ENCODE peak calls at places on chromosomes 5 and 9, in six cellular contexts. Z is effector CD8-positive, alpha-beta T cell; W is Kasumi-1; F is NCI-H460; X is GM12865; V is substantia nigra. Y is an unnamed sample.

GRCh38 chr5:42148813-42149212 is 223.7 kb downstream of the FBXO4 start:
- DNase-seq in Z (no peak), W (no peak), F (no peak), X (no peak), V (no peak), Y (no peak)

GRCh38 chr9:137317021-137317978 is 15.2 kb upstream of the NRARP start:
- DNase-seq in Z (no peak), W (no peak), F (no peak), X (no peak), V (no peak), Y (no peak)

GRCh38 chr5:159975462-159976019 is 33.4 kb upstream of the TTC1 start:
- DNase-seq in Z (no peak), W (no peak), F (no peak), X (no peak), V (no peak), Y (peak)

GRCh38 chr5:78497573-78498533 is 137.4 kb downstream of the SCAMP1 start:
- DNase-seq in Z (no peak), W (no peak), F (no peak), X (peak), V (no peak), Y (no peak)

GRCh38 chr9:94656190-94656589 is 16.9 kb upstream of the FBP1 start:
- DNase-seq in Z (no peak), W (peak), F (no peak), X (peak), V (no peak), Y (peak)

GRCh38 chr5:169190860-169191259 is 110.1 kb downstream of the SLIT3 start:
- DNase-seq in Z (no peak), W (no peak), F (no peak), X (no peak), V (no peak), Y (no peak)

GRCh38 chr9:136053757-136054142 is 41.3 kb downstream of the NACC2 start:
- DNase-seq in Z (no peak), W (no peak), F (no peak), X (no peak), V (no peak), Y (no peak)

GRCh38 chr9:6907772-6908381 is 150.1 kb downstream of the KDM4C start:
- DNase-seq in Z (no peak), W (peak), F (peak), X (peak), V (no peak), Y (peak)

GRCh38 chr5:105752801-105753200 is 1917.9 kb downstream of the EFNA5 start:
- DNase-seq in Z (no peak), W (no peak), F (no peak), X (no peak), V (no peak), Y (peak)

GRCh38 chr5:600551-601541 is 11.3 kb upstream of the CEP72 start:
- DNase-seq in Z (no peak), W (no peak), F (no peak), X (no peak), V (no peak), Y (no peak)

GRCh38 chr5:154755361-154756202 is at the start of gene LARP1:
- DNase-seq in Z (peak), W (no peak), F (no peak), X (peak), V (peak), Y (peak)

GRCh38 chr5:140800816-140801493 is at the start of gene PCDHA3:
- DNase-seq in Z (no peak), W (no peak), F (no peak), X (no peak), V (no peak), Y (no peak)

GRCh38 chr9:68545033-68545705 is 4.5 kb upstream of the TMEM252 start:
- DNase-seq in Z (no peak), W (no peak), F (no peak), X (peak), V (no peak), Y (no peak)

GRCh38 chr5:179558912-179559279 is 8.5 kb downstream of the RUFY1 start:
- DNase-seq in Z (no peak), W (no peak), F (no peak), X (no peak), V (peak), Y (no peak)

GRCh38 chr9:104143554-104143919 is 49.4 kb downstream of the SMC2 start:
- DNase-seq in Z (no peak), W (no peak), F (no peak), X (no peak), V (no peak), Y (peak)

GRCh38 chr9:136328622-136329041 is 1.3 kb downstream of the GPSM1 start:
- DNase-seq in Z (no peak), W (no peak), F (no peak), X (no peak), V (peak), Y (no peak)

GRCh38 chr5:861442-862366 is 10.9 kb upstream of the ZDHHC11 start:
- DNase-seq in Z (no peak), W (no peak), F (no peak), X (no peak), V (no peak), Y (no peak)

GRCh38 chr9:81382281-81382680 is 307.1 kb downstream of the TLE1 start:
- DNase-seq in Z (no peak), W (no peak), F (no peak), X (no peak), V (no peak), Y (no peak)

GRCh38 chr9:111937781-111938426 is 41.3 kb downstream of the UGCG start:
- DNase-seq in Z (no peak), W (peak), F (no peak), X (peak), V (no peak), Y (peak)

GRCh38 chr5:657570-657969 is 35.6 kb downstream of the TPPP start:
- DNase-seq in Z (no peak), W (peak), F (no peak), X (no peak), V (no peak), Y (no peak)

GRCh38 chr5:76403963-76404693 is 1.0 kb downstream of the IQGAP2 start:
- DNase-seq in Z (peak), W (peak), F (no peak), X (peak), V (no peak), Y (peak)

GRCh38 chr9:7320139-7320538 is 479.4 kb downstream of the DMAC1 start:
- DNase-seq in Z (no peak), W (no peak), F (peak), X (no peak), V (no peak), Y (peak)

GRCh38 chr5:9863486-9863885 is 233.3 kb upstream of the TAS2R1 start:
- DNase-seq in Z (no peak), W (no peak), F (no peak), X (no peak), V (no peak), Y (no peak)

GRCh38 chr9:108271646-108272349 is 584.0 kb downstream of the ACTL7B start:
- DNase-seq in Z (no peak), W (no peak), F (no peak), X (peak), V (no peak), Y (peak)

GRCh38 chr9:105138306-105138801 is 106.1 kb upstream of the SLC44A1 start:
- DNase-seq in Z (no peak), W (no peak), F (no peak), X (no peak), V (no peak), Y (no peak)

GRCh38 chr5:99317136-99317535 is 388.3 kb upstream of the CHD1 start:
- DNase-seq in Z (no peak), W (no peak), F (no peak), X (no peak), V (no peak), Y (no peak)

GRCh38 chr9:134531251-134531970 is 110.2 kb upstream of the COL5A1 start:
- DNase-seq in Z (no peak), W (no peak), F (no peak), X (no peak), V (no peak), Y (no peak)

GRCh38 chr5:78295035-78295961 is 800 bp upstream of the AP3B1 start:
- DNase-seq in Z (peak), W (no peak), F (no peak), X (peak), V (peak), Y (peak)

GRCh38 chr9:114804504-114804903 is 1.3 kb downstream of the TNFSF15 start:
- DNase-seq in Z (no peak), W (no peak), F (no peak), X (no peak), V (no peak), Y (no peak)

GRCh38 chr9:38375572-38375963 is 16.9 kb upstream of the ALDH1B1 start:
- DNase-seq in Z (no peak), W (no peak), F (no peak), X (no peak), V (no peak), Y (no peak)

GRCh38 chr9:125277411-125277810 is 15.8 kb downstream of the GAPVD1 start:
- DNase-seq in Z (no peak), W (no peak), F (no peak), X (no peak), V (no peak), Y (no peak)

GRCh38 chr5:139985733-139986132 is 57.4 kb downstream of the NRG2 start:
- DNase-seq in Z (no peak), W (no peak), F (peak), X (peak), V (no peak), Y (peak)

GRCh38 chr9:6924149-6924548 is 166.4 kb downstream of the KDM4C start:
- DNase-seq in Z (no peak), W (no peak), F (no peak), X (no peak), V (no peak), Y (no peak)

Y was measured in OCI-M1.